ENCODE peak calls at places on chromosome 2, in six cellular contexts. D is GM12891, A is HepG2, Y is K562, T is GM12878, E is H1. X is an unnamed sample.

GRCh38 chr2:116754371-116755101 is 1060.0 kb upstream of the DDX18 start:
- DNase-seq in D (no peak), A (no peak), Y (no peak), E (peak; percentile 63), T (no peak), X (no peak)

GRCh38 chr2:60839126-60839813 is 42.1 kb upstream of the REL start:
- DNase-seq in T (peak; percentile 86), Y (no peak), E (no peak), D (no peak), A (no peak), X (no peak)

GRCh38 chr2:220499281-220499680 is 871.9 kb downstream of the SLC4A3 start:
- DNase-seq in A (no peak), Y (no peak), E (no peak), D (no peak), T (no peak), X (no peak)

GRCh38 chr2:205280630-205281225 is 401.6 kb upstream of the NRP2 start:
- DNase-seq in Y (no peak), T (no peak), D (no peak), E (no peak), A (no peak), X (no peak)

GRCh38 chr2:241595600-241596140 is 37.1 kb downstream of the BOK start:
- DNase-seq in Y (no peak), D (no peak), A (peak; percentile 49), E (no peak), T (no peak), X (no peak)

GRCh38 chr2:203690110-203691047 is 16.1 kb upstream of the CD28 start:
- DNase-seq in E (no peak), A (no peak), D (no peak), T (no peak), Y (no peak), X (no peak)

GRCh38 chr2:43766006-43766405 is 7.8 kb upstream of the DYNC2LI1 start:
- DNase-seq in T (no peak), D (no peak), Y (no peak), E (no peak), A (no peak), X (no peak)

GRCh38 chr2:217553689-217554088 is 449.1 kb downstream of the TNS1 start:
- DNase-seq in E (no peak), Y (no peak), A (no peak), D (no peak), T (no peak), X (no peak)

GRCh38 chr2:23002234-23002633 is 382.7 kb upstream of the KLHL29 start:
- DNase-seq in E (no peak), Y (no peak), A (no peak), D (no peak), T (no peak), X (no peak)

GRCh38 chr2:159562248-159562647 is 54.1 kb downstream of the BAZ2B start:
- DNase-seq in D (no peak), T (no peak), A (no peak), E (no peak), Y (no peak), X (no peak)

GRCh38 chr2:54520687-54521086 is 64.6 kb downstream of the SPTBN1 start:
- DNase-seq in Y (no peak), A (no peak), T (no peak), D (no peak), E (no peak), X (no peak)

GRCh38 chr2:32792416-32792815 is 154.3 kb upstream of the LTBP1 start:
- DNase-seq in A (no peak), E (no peak), D (no peak), T (no peak), Y (no peak), X (no peak)

GRCh38 chr2:69693472-69694450 is 48.2 kb upstream of the ANXA4 start:
- DNase-seq in D (no peak), Y (no peak), A (no peak), E (no peak), T (peak; percentile 63), X (no peak)

GRCh38 chr2:158724803-158725271 is 70.3 kb upstream of the DAPL1 start:
- DNase-seq in Y (no peak), A (no peak), D (no peak), E (no peak), T (no peak), X (no peak)

GRCh38 chr2:151727593-151728552 is 6.4 kb downstream of the NEB start:
- DNase-seq in E (no peak), T (no peak), D (no peak), Y (no peak), A (no peak), X (no peak)

GRCh38 chr2:34104601-34105000 is 505.5 kb upstream of the FAM98A start:
- DNase-seq in E (no peak), A (no peak), T (no peak), D (no peak), Y (no peak), X (no peak)

GRCh38 chr2:207825958-207826330 is 56.2 kb upstream of the FZD5 start:
- DNase-seq in Y (no peak), D (no peak), E (no peak), T (no peak), A (no peak), X (no peak)

GRCh38 chr2:12437144-12437543 is 279.6 kb upstream of the TRIB2 start:
- DNase-seq in D (no peak), Y (no peak), E (no peak), T (no peak), A (no peak), X (no peak)

GRCh38 chr2:236946871-236947270 is 138.8 kb upstream of the COPS8 start:
- DNase-seq in D (no peak), A (no peak), T (no peak), Y (no peak), E (no peak), X (no peak)

GRCh38 chr2:8198776-8199382 is 483.0 kb upstream of the ID2 start:
- DNase-seq in D (no peak), Y (no peak), A (no peak), T (no peak), E (no peak), X (no peak)

GRCh38 chr2:8197825-8198224 is 484.0 kb upstream of the ID2 start:
- DNase-seq in Y (no peak), A (no peak), D (no peak), E (no peak), T (no peak), X (no peak)

GRCh38 chr2:8193686-8194615 is 487.9 kb upstream of the ID2 start:
- DNase-seq in D (no peak), A (no peak), E (peak; percentile 60), Y (no peak), T (no peak), X (no peak)

GRCh38 chr2:8196311-8196710 is 485.5 kb upstream of the ID2 start:
- DNase-seq in T (no peak), A (no peak), D (no peak), E (no peak), Y (no peak), X (no peak)

GRCh38 chr2:8197101-8197500 is 484.8 kb upstream of the ID2 start:
- DNase-seq in T (no peak), A (no peak), D (no peak), Y (no peak), E (no peak), X (no peak)
- TF ChIP-seq TAF1 in T (no peak), A (no peak), D (no peak), Y (no peak), E (no peak), X (no peak)

GRCh38 chr2:197498937-197499593 is 575 bp downstream of the HSPD1 start:
- DNase-seq in Y (peak; percentile 47), T (no peak), E (peak; percentile 61), A (peak; percentile 57), D (peak; percentile 27), X (peak; percentile 37)

GRCh38 chr2:197500503-197501179 is 462 bp downstream of the HSPE1 start:
- DNase-seq in D (no peak), Y (no peak), T (no peak), A (no peak), E (no peak), X (no peak)

GRCh38 chr2:197498627-197498936 is 1.1 kb downstream of the HSPD1 start:
- DNase-seq in E (no peak), D (no peak), T (no peak), A (no peak), Y (no peak), X (no peak)

GRCh38 chr2:197502201-197502600 is 2.0 kb downstream of the HSPE1 start:
- DNase-seq in D (no peak), Y (no peak), T (no peak), A (no peak), E (no peak), X (no peak)

DNA sequence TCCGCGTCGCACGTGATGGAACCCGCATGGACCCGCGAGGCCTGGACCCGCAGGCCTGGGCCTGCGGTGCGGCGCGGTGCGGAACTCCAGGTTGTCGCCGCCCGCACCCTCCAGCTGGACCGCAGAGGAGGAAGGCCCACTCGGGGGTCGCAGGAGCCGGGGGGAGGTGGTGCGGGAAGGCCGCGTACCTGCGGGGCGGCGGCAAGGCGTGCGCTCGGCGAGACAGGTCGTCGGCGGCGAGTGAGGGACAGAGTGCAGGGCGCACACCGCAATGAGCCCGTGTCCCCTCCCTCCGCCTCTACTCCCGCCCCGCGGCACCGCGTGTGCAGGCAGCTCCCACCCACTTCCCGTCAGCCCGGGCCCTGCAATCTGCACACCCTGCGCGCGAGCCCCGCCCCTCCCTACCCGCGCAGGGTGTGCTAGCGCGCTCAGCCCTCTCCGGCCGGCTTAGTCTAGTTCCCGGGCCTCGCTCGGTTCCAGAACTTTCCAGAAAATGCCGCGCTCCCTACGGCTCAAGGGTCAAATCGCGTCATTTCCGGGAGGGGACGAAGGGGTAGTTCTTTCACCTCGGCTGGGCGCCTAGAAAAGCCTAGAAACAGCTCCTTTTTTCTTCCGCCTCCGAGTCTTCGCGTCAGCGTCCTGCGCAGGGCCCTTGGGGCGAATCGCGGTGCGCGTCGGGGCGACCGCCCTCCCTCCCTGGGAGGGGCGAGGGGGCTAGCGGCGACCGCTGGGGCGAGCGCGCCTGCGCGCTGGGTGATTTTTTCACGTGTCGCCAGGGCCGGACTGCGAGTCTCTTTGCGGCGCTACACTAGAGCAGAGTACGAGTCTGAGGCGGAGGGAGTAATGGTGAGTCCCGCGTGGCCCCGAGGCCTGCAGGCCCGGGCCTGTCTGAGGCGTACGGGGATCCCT is at the start of the genes HSPD1 and HSPE1:
- DNase-seq in Y (peak; percentile 92), A (peak; percentile 100), T (peak; percentile 97), E (peak; percentile 95), D (peak; percentile 84), X (peak; percentile 84)
- TF ChIP-seq POLR2A in Y (peak; percentile 87), A (peak; percentile 100), T (peak; percentile 96), E (peak; percentile 93), D (peak; percentile 96), X (peak; percentile 96)

DNA sequence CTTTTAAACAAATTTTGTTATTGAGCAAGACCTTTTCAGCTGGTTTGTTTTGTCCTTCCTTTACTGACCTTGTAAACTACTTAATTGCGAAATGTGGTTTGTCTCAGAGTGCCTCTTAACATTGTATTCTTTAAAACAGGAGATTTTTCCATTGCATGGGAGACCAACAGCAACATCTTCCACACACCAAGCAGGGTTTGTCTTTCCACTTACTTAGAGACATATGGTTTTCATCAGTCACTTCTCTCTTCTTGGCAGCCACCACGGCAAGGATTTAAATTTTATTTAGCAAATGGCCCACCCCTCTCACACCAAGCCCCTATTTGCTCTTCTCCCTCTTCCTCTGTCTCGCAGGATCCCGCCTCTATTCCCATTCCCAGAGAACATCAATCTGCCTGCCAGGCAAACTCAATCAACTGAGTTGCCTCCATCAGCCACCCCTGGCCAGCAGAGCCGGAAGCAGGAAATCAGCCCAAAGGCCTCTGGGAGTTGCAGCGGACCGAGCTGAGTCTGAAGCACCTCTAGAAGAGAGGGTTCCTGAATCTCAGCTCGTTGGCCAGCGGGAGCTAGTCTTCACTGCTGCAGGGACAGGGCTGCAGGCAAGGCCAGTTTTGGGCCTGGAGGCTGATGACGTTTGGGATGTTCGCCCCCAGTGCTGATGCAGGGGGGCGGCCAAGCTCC is 11.3 kb upstream of the CIB4 start:
- DNase-seq in A (no peak), D (no peak), E (no peak), T (no peak), Y (no peak), X (no peak)
- TF ChIP-seq POLR2AphosphoS5 in A (no peak), D (no peak), E (no peak), T (no peak), Y (no peak), X (no peak)

GRCh38 chr2:101818531-101819451 is 121.3 kb downstream of the MAP4K4 start:
- DNase-seq in D (no peak), T (no peak), E (no peak), Y (no peak), A (peak; percentile 84), X (no peak)
- TF ChIP-seq TAF1 in D (no peak), T (no peak), E (no peak), Y (no peak), A (no peak), X (no peak)